ENCODE peak calls at places on chromosomes 6 and 20, in six cellular contexts. P is K562, I is H1, L is HepG2, R is SK-N-SH, X is HCT116. E is an unnamed sample.

GRCh38 chr20:39358052-39358451 is 395.9 kb downstream of the DHX35 start:
- DNase-seq in R (no peak), P (no peak), L (no peak), X (no peak), I (no peak), E (no peak)

GRCh38 chr20:24034820-24035219 is 46.2 kb upstream of the GGTLC1 start:
- DNase-seq in L (peak), R (no peak), P (no peak), I (no peak), X (no peak), E (peak)

GRCh38 chr6:157561037-157561790 is 180.2 kb downstream of the ZDHHC14 start:
- DNase-seq in X (no peak), I (no peak), L (no peak), P (no peak), R (no peak), E (no peak)

GRCh38 chr6:61887425-61887824 is 398.6 kb downstream of the KHDRBS2 start:
- DNase-seq in R (no peak), X (no peak), L (no peak), P (no peak), I (no peak), E (no peak)

GRCh38 chr6:117536317-117536716 is 53.8 kb downstream of the DCBLD1 start:
- DNase-seq in L (no peak), X (no peak), P (no peak), I (no peak), R (no peak), E (no peak)

GRCh38 chr6:53718597-53719460 is 53.3 kb upstream of the KLHL31 start:
- DNase-seq in L (peak), R (peak), I (no peak), X (peak), P (peak), E (peak)

GRCh38 chr6:157607317-157608109 is 215.5 kb upstream of the SNX9 start:
- DNase-seq in P (no peak), I (no peak), X (no peak), L (no peak), R (no peak), E (no peak)

GRCh38 chr6:27902335-27903314 is 9.6 kb downstream of the OR2B2 start:
- DNase-seq in P (peak), I (peak), R (peak), X (peak), L (peak), E (peak)

GRCh38 chr6:33410050-33410710 is 634 bp upstream of the PHF1 start:
- DNase-seq in I (peak), L (peak), R (peak), P (peak), X (peak), E (peak)

GRCh38 chr6:106380407-106380806 is 19.9 kb downstream of the CRYBG1 start:
- DNase-seq in R (no peak), L (no peak), I (no peak), X (no peak), P (no peak), E (no peak)

GRCh38 chr6:5053038-5053437 is 32.1 kb upstream of the PPP1R3G start:
- DNase-seq in L (no peak), P (no peak), X (no peak), I (no peak), R (no peak), E (no peak)

GRCh38 chr20:46030290-46031013 is 1.4 kb downstream of the SLC12A5 start:
- DNase-seq in R (peak), P (no peak), X (no peak), I (no peak), L (no peak), E (no peak)

GRCh38 chr6:82006027-82006738 is 241.4 kb downstream of the IBTK start:
- DNase-seq in X (no peak), R (peak), I (peak), L (peak), P (no peak), E (no peak)

GRCh38 chr6:13234130-13234529 is 94.2 kb downstream of the TBC1D7 start:
- DNase-seq in I (no peak), R (no peak), X (no peak), P (no peak), L (no peak), E (peak)

GRCh38 chr6:40328988-40329545 is 258.1 kb downstream of the LRFN2 start:
- DNase-seq in L (no peak), X (no peak), I (peak), P (no peak), R (no peak), E (no peak)

GRCh38 chr6:109295766-109296156 is 86.5 kb downstream of the CD164 start:
- DNase-seq in X (no peak), I (no peak), R (no peak), P (no peak), L (no peak), E (no peak)

GRCh38 chr20:13443690-13444089 is 195.0 kb downstream of the TASP1 start:
- DNase-seq in L (no peak), P (no peak), I (no peak), X (no peak), R (no peak), E (no peak)

GRCh38 chr6:83517500-83517899 is 5.2 kb downstream of the PRSS35 start:
- DNase-seq in L (no peak), R (no peak), P (no peak), I (no peak), X (no peak), E (no peak)

GRCh38 chr6:83514877-83515466 is 2.6 kb downstream of the PRSS35 start:
- DNase-seq in X (peak), R (peak), P (peak), L (peak), I (no peak), E (peak)

GRCh38 chr6:83518946-83519489 is 6.7 kb downstream of the PRSS35 start:
- DNase-seq in X (no peak), I (no peak), R (peak), L (no peak), P (no peak), E (no peak)
- TF ChIP-seq JUND in X (no peak), I (no peak), R (no peak), L (no peak), P (no peak), E (no peak)

GRCh38 chr20:3565851-3566250 is 95.0 kb downstream of the ATRN start:
- DNase-seq in X (no peak), R (no peak), P (no peak), I (no peak), L (no peak), E (no peak)
- TF ChIP-seq JUND in X (no peak), R (no peak), P (no peak), I (no peak), L (no peak), E (no peak)

GRCh38 chr6:51350308-51350904 is 531.7 kb downstream of the TFAP2B start:
- DNase-seq in R (no peak), I (no peak), X (no peak), L (no peak), P (peak), E (peak)
- TF ChIP-seq JUND in R (no peak), I (no peak), X (no peak), L (no peak), P (no peak), E (no peak)

DNA sequence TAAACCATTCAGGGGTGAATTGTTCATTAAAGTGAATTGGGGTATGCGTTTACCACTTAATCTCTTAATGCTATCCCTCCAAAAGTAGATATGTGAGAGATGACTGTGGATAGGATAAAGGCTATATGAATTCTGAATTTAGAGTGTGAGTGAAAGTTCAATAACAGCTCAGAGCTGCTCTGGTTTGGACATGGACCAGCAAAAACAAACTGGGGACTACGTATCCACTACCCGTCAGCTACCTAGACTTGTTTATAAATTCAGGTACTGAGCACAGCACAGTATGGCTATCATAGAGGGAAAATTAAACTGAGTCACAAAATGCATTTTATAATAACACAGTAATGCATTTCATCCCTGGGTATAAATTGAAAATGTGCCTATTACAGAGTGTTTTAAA is 44.4 kb downstream of the HDDC2 start:
- DNase-seq in L (no peak), X (no peak), I (no peak), P (no peak), R (no peak), E (no peak)
- TF ChIP-seq JUND in L (no peak), X (no peak), I (no peak), P (no peak), R (no peak), E (no peak)